ENCODE peak calls at places on chromosomes 2 and 18, in ten cellular contexts. V is fibroblast of pulmonary artery; C is cerebellum; L is T follicular helper cell; E is T-helper 1 cell; O is AML-193; G is CD8-positive, alpha-beta T cell; X is stomach; F is choroid plexus epithelial cell; T is kidney. I is an unnamed sample.

GRCh38 chr2:99249951-99250350 is 5.5 kb downstream of the LYG2 start:
- DNase-seq in G (no peak), F (no peak), V (no peak), T (no peak), X (no peak), O (no peak), C (no peak), E (no peak), L (no peak), I (no peak)

GRCh38 chr18:32383040-32383819 is 87.5 kb downstream of the GAREM1 start:
- DNase-seq in G (no peak), C (no peak), V (peak; percentile 96), T (no peak), O (no peak), E (no peak), F (peak; percentile 97), L (no peak), X (no peak), I (peak; percentile 98)

GRCh38 chr18:59056706-59057492 is 82.8 kb upstream of the SEC11C start:
- DNase-seq in O (peak; percentile 58), G (no peak), X (peak; percentile 85), F (peak; percentile 84), L (no peak), C (peak; percentile 72), E (no peak), V (peak; percentile 87), T (peak; percentile 89), I (peak; percentile 52)

GRCh38 chr2:180938419-180938818 is 42.0 kb upstream of the UBE2E3 start:
- DNase-seq in C (no peak), F (peak; percentile 70), L (no peak), G (no peak), O (no peak), T (no peak), E (no peak), V (peak; percentile 81), X (no peak), I (peak; percentile 36)

GRCh38 chr2:189261431-189261841 is 81.9 kb upstream of the COL5A2 start:
- DNase-seq in T (no peak), E (no peak), O (no peak), X (no peak), G (no peak), L (no peak), V (peak; percentile 86), F (peak; percentile 87), C (no peak), I (peak; percentile 93)

GRCh38 chr2:85763831-85764230 is 10.0 kb downstream of the ATOH8 start:
- DNase-seq in T (peak; percentile 49), X (no peak), E (no peak), C (no peak), V (no peak), O (no peak), G (no peak), F (no peak), L (no peak), I (no peak)

GRCh38 chr2:236180831-236181453 is 12.8 kb upstream of the GBX2 start:
- DNase-seq in X (peak; percentile 50), O (peak; percentile 16), T (peak; percentile 26), C (peak; percentile 76), L (no peak), G (peak; percentile 24), E (no peak), F (peak; percentile 85), V (peak; percentile 83), I (peak; percentile 64)

GRCh38 chr2:113700186-113700841 is 56.1 kb downstream of the SLC35F5 start:
- DNase-seq in T (peak; percentile 76), E (peak; percentile 22), C (no peak), V (peak; percentile 12), X (no peak), O (peak; percentile 93), L (peak; percentile 12), F (no peak), G (peak; percentile 32), I (no peak)

GRCh38 chr18:13207274-13207673 is 11.3 kb upstream of the LDLRAD4 start:
- DNase-seq in E (no peak), V (no peak), T (no peak), G (no peak), X (no peak), F (no peak), C (no peak), O (no peak), L (no peak), I (no peak)

I was measured in iris pigment epithelial cell.